ENCODE peak calls at places on chromosomes 13 and 19, in four cellular contexts. One of them, this sample, is unnamed.

GRCh38 chr19:3692141-3693029 is 7.9 kb downstream of the PIP5K1C start:
- DNase-seq in endothelial cell: peak
- DNase-seq in cardiac muscle cell: no peak
- DNase-seq in Caki2: no peak
- DNase-seq in this sample: no peak

GRCh38 chr13:107450426-107450825 is 764.9 kb downstream of the LIG4 start:
- DNase-seq in endothelial cell: no peak
- DNase-seq in cardiac muscle cell: no peak
- DNase-seq in Caki2: no peak
- DNase-seq in this sample: no peak

GRCh38 chr19:39405930-39406655 is 554 bp upstream of the ZFP36 start:
- DNase-seq in cardiac muscle cell: no peak
- DNase-seq in endothelial cell: no peak
- DNase-seq in Caki2: no peak
- DNase-seq in this sample: no peak

GRCh38 chr13:73809561-73809960 is 324.6 kb downstream of the KLF12 start:
- DNase-seq in endothelial cell: no peak
- DNase-seq in cardiac muscle cell: no peak
- DNase-seq in Caki2: no peak
- DNase-seq in this sample: no peak

GRCh38 chr13:20680416-20681080 is 23.0 kb upstream of the IL17D start:
- DNase-seq in Caki2: no peak
- DNase-seq in endothelial cell: no peak
- DNase-seq in cardiac muscle cell: no peak
- DNase-seq in this sample: no peak

GRCh38 chr13:112618501-112618900 is 30.5 kb upstream of the TUBGCP3 start:
- DNase-seq in Caki2: no peak
- DNase-seq in endothelial cell: no peak
- DNase-seq in cardiac muscle cell: no peak
- DNase-seq in this sample: no peak

GRCh38 chr19:41449079-41449864 is 6.3 kb downstream of the ERICH4 start:
- DNase-seq in endothelial cell: peak
- DNase-seq in Caki2: peak
- DNase-seq in cardiac muscle cell: peak
- DNase-seq in this sample: peak

GRCh38 chr19:7522923-7523667 is 671 bp downstream of the MCOLN1 start:
- DNase-seq in endothelial cell: no peak
- DNase-seq in Caki2: no peak
- DNase-seq in cardiac muscle cell: no peak
- DNase-seq in this sample: no peak

GRCh38 chr19:49557641-49558325 is 22.6 kb downstream of the NOSIP start:
- DNase-seq in cardiac muscle cell: no peak
- DNase-seq in Caki2: no peak
- DNase-seq in endothelial cell: no peak
- DNase-seq in this sample: no peak

GRCh38 chr19:55229145-55229788 is 704 bp upstream of the TMEM86B start:
- DNase-seq in Caki2: no peak
- DNase-seq in cardiac muscle cell: no peak
- DNase-seq in endothelial cell: no peak
- DNase-seq in this sample: no peak

GRCh38 chr13:104650426-104650825 is 1584.2 kb upstream of the SLC10A2 start:
- DNase-seq in Caki2: no peak
- DNase-seq in endothelial cell: no peak
- DNase-seq in cardiac muscle cell: no peak
- DNase-seq in this sample: no peak

GRCh38 chr13:48448963-48449614 is 36.2 kb upstream of the LPAR6 start:
- DNase-seq in Caki2: no peak
- DNase-seq in endothelial cell: no peak
- DNase-seq in cardiac muscle cell: no peak
- DNase-seq in this sample: no peak

GRCh38 chr13:24505256-24505655 is 7.3 kb downstream of the PARP4 start:
- DNase-seq in Caki2: no peak
- DNase-seq in cardiac muscle cell: no peak
- DNase-seq in endothelial cell: no peak
- DNase-seq in this sample: no peak

GRCh38 chr19:28644261-28644660 is 568.7 kb downstream of the UQCRFS1 start:
- DNase-seq in endothelial cell: no peak
- DNase-seq in Caki2: no peak
- DNase-seq in cardiac muscle cell: no peak
- DNase-seq in this sample: no peak

GRCh38 chr19:12757544-12758274 is 6.1 kb downstream of the BEST2 start:
- DNase-seq in Caki2: peak
- DNase-seq in endothelial cell: peak
- DNase-seq in cardiac muscle cell: peak
- DNase-seq in this sample: peak

GRCh38 chr13:33367186-33367895 is 81.8 kb upstream of the STARD13 start:
- DNase-seq in endothelial cell: no peak
- DNase-seq in Caki2: no peak
- DNase-seq in cardiac muscle cell: no peak
- DNase-seq in this sample: no peak

GRCh38 chr19:18464646-18465045 is 26.7 kb upstream of the ISYNA1 start:
- DNase-seq in Caki2: peak
- DNase-seq in cardiac muscle cell: no peak
- DNase-seq in endothelial cell: no peak
- DNase-seq in this sample: no peak

GRCh38 chr19:58453743-58454142 is 2.3 kb downstream of the ZNF324B start:
- DNase-seq in endothelial cell: no peak
- DNase-seq in Caki2: no peak
- DNase-seq in cardiac muscle cell: no peak
- DNase-seq in this sample: no peak

GRCh38 chr19:18672606-18673337 is 10.7 kb upstream of the CRTC1 start:
- DNase-seq in endothelial cell: no peak
- DNase-seq in cardiac muscle cell: no peak
- DNase-seq in Caki2: no peak
- DNase-seq in this sample: no peak

GRCh38 chr13:22454586-22454985 is 726.2 kb upstream of the SGCG start:
- DNase-seq in cardiac muscle cell: peak
- DNase-seq in Caki2: no peak
- DNase-seq in endothelial cell: no peak
- DNase-seq in this sample: no peak

GRCh38 chr19:16920816-16921529 is 32.2 kb downstream of the F2RL3 start:
- DNase-seq in endothelial cell: no peak
- DNase-seq in cardiac muscle cell: no peak
- DNase-seq in Caki2: no peak
- DNase-seq in this sample: peak

GRCh38 chr19:58170860-58171259 is 12.0 kb upstream of the ZNF274 start:
- DNase-seq in Caki2: peak
- DNase-seq in endothelial cell: no peak
- DNase-seq in cardiac muscle cell: no peak
- DNase-seq in this sample: peak

GRCh38 chr13:44801990-44802389 is 187.3 kb downstream of the NUFIP1 start:
- DNase-seq in endothelial cell: no peak
- DNase-seq in Caki2: no peak
- DNase-seq in cardiac muscle cell: no peak
- DNase-seq in this sample: peak

GRCh38 chr19:13082192-13083007 is 20.3 kb downstream of the LYL1 start:
- DNase-seq in cardiac muscle cell: peak
- DNase-seq in Caki2: no peak
- DNase-seq in endothelial cell: peak
- DNase-seq in this sample: peak

This sample was measured in RCC 7860.